ENCODE peak calls at places on chromosome 21, in eight cellular contexts. V is GM10248, J is B cell, L is GM13977, Q is nephron progenitor cell, E is fibroblast of mammary gland, A is chondrocyte, Y is ovary. P is an unnamed sample.

GRCh38 chr21:32641715-32642698 is 29.8 kb upstream of the CFAP298 start:
- DNase-seq in Y (no peak), Q (no peak), L (no peak), J (no peak), V (no peak), A (no peak), E (no peak), P (no peak)

GRCh38 chr21:21096956-21097355 is 98.7 kb downstream of the NCAM2 start:
- DNase-seq in V (no peak), A (no peak), J (no peak), L (no peak), Q (no peak), Y (no peak), E (no peak), P (no peak)

GRCh38 chr21:19475525-19475924 is 1071.9 kb upstream of the TMPRSS15 start:
- DNase-seq in J (no peak), A (no peak), Q (no peak), E (no peak), V (no peak), Y (no peak), L (no peak), P (no peak)

GRCh38 chr21:23968008-23968407 is 1639.3 kb downstream of the MRPL39 start:
- DNase-seq in J (no peak), A (no peak), Q (no peak), Y (no peak), V (no peak), E (no peak), L (no peak), P (no peak)

GRCh38 chr21:46127239-46128105 is 27.9 kb downstream of the FTCD start:
- DNase-seq in Q (peak; percentile 8), Y (peak; percentile 27), A (peak; percentile 81), L (no peak), J (peak; percentile 30), E (peak; percentile 23), V (no peak), P (no peak)

GRCh38 chr21:46155514-46156377 is at the start of gene FTCD:
- DNase-seq in J (no peak), Q (peak; percentile 29), Y (no peak), V (no peak), L (no peak), A (peak; percentile 87), E (no peak), P (no peak)

GRCh38 chr21:46459356-46460112 is 843 bp downstream of the DIP2A start:
- DNase-seq in Y (peak; percentile 52), L (no peak), A (no peak), J (no peak), Q (peak; percentile 32), E (peak; percentile 44), V (no peak), P (peak; percentile 30)

GRCh38 chr21:46057111-46057709 is 40.7 kb upstream of the COL6A2 start:
- DNase-seq in E (no peak), V (no peak), Y (peak; percentile 45), Q (no peak), L (no peak), J (no peak), A (peak; percentile 74), P (no peak)

GRCh38 chr21:46196733-46197132 is 12.5 kb upstream of the SPATC1L start:
- DNase-seq in A (peak; percentile 63), J (no peak), Y (peak; percentile 11), E (no peak), L (no peak), V (no peak), Q (no peak), P (no peak)

GRCh38 chr21:16912075-16912474 is 600.8 kb upstream of the CXADR start:
- DNase-seq in Y (no peak), E (peak; percentile 26), A (no peak), L (no peak), Q (no peak), V (no peak), J (no peak), P (peak; percentile 12)

GRCh38 chr21:16910435-16911165 is 602.2 kb upstream of the CXADR start:
- DNase-seq in J (no peak), L (no peak), A (no peak), V (no peak), Q (no peak), E (peak; percentile 5), Y (no peak), P (no peak)

GRCh38 chr21:16908087-16908486 is 604.8 kb upstream of the CXADR start:
- DNase-seq in J (no peak), Q (no peak), L (no peak), E (peak; percentile 30), V (no peak), Y (no peak), A (no peak), P (peak; percentile 3)

GRCh38 chr21:16911166-16911607 is 601.7 kb upstream of the CXADR start:
- DNase-seq in L (no peak), Y (no peak), Q (no peak), J (no peak), V (no peak), E (no peak), A (no peak), P (no peak)

DNA sequence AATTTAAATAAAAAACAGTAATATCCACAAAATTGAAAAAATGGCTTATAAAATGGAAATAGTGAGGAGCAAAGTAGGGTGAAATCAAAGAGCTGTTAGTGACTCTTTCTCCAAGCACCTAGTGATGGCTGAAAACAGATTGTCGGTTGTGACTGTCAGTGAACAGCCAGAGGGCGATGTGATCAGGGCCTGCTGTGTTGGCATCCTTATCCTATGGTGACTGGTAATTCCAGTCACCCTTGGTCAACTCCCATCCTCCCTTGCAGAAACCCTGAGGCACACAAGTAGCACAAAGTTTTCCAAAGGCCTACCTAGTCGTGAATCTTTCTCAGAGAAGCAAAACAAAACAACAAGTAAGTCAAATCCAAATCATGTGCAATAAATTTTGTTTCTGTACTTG is 599.8 kb upstream of the CXADR start:
- DNase-seq in J (no peak), V (no peak), Y (no peak), L (no peak), E (peak; percentile 8), Q (no peak), A (no peak), P (no peak)
- TF ChIP-seq CTCF in J (no peak), V (no peak), Y (no peak), L (no peak), E (peak; percentile 3), Q (no peak), A (peak; percentile 24), P (no peak)

DNA sequence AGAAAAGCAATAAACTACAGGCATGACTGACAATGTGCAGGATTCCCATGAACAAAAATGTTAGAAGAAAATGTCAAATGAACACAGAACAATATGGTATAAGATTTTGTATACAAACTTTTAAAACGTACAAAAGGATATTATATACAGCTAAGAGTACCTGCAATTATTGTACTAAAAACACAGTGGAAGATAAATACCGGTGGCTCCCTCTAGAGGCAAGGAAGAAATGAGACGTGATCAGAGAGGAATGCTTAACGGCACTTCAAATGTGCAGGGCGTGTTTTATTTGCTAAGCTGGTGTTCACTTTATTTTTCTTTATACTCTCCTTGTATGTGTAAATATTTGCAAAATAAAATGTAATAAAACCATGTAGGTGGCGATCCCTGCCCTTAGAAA is 191.8 kb upstream of the SAMSN1 start:
- DNase-seq in E (peak; percentile 71), V (peak; percentile 17), Y (no peak), Q (no peak), L (no peak), A (no peak), J (peak; percentile 66), P (peak; percentile 3)
- TF ChIP-seq CTCF in E (peak; percentile 74), V (peak; percentile 37), Y (no peak), Q (peak; percentile 50), L (peak; percentile 65), A (peak; percentile 74), J (peak; percentile 89), P (peak; percentile 67)

GRCh38 chr21:39022901-39023693 is 160.2 kb downstream of the PSMG1 start:
- DNase-seq in L (no peak), E (peak; percentile 40), Y (peak; percentile 73), V (no peak), J (no peak), A (no peak), Q (peak; percentile 35), P (no peak)
- TF ChIP-seq CTCF in L (no peak), E (peak; percentile 18), Y (no peak), V (no peak), J (no peak), A (peak; percentile 71), Q (peak; percentile 17), P (peak; percentile 14)

GRCh38 chr21:41135715-41136114 is 32.2 kb upstream of the BACE2 start:
- DNase-seq in Y (no peak), V (no peak), L (no peak), E (no peak), A (no peak), J (no peak), Q (no peak), P (no peak)

GRCh38 chr21:41137401-41137800 is 30.6 kb upstream of the BACE2 start:
- DNase-seq in E (no peak), J (no peak), L (no peak), V (no peak), Y (no peak), A (no peak), Q (no peak), P (no peak)

GRCh38 chr21:41136286-41136685 is 31.7 kb upstream of the BACE2 start:
- DNase-seq in V (no peak), A (no peak), L (no peak), Y (no peak), J (no peak), E (no peak), Q (no peak), P (no peak)

GRCh38 chr21:41130883-41131282 is 37.1 kb upstream of the BACE2 start:
- DNase-seq in L (no peak), Y (no peak), E (no peak), A (no peak), Q (no peak), V (no peak), J (no peak), P (no peak)

GRCh38 chr21:41133896-41134522 is 34.0 kb upstream of the BACE2 start:
- DNase-seq in E (peak; percentile 59), V (peak; percentile 59), J (no peak), Q (peak; percentile 19), L (peak; percentile 62), Y (no peak), A (no peak), P (peak; percentile 30)
- TF ChIP-seq CTCF in E (peak; percentile 63), V (peak; percentile 60), J (peak; percentile 20), Q (peak; percentile 54), L (peak; percentile 67), Y (no peak), A (peak; percentile 81), P (peak; percentile 76)